ENCODE peak calls at places on chromosomes 13 and 19, in seven cellular contexts. Q is stimulated activated CD8-positive, alpha-beta memory T cell treated with anti-CD3 and anti-CD28 coated beads, Interleukin-7, amount 100 ng/mL, for 1 hour; S is SK-N-DZ; E is activated CD8-positive, alpha-beta memory T cell treated with anti-CD3 and anti-CD28 coated beads, Interleukin-2, amount 50 U/mL, for 4 hours; G is neuronal stem cell; T is AG04449; B is activated naive CD8-positive, alpha-beta T cell treated with anti-CD3 and anti-CD28 coated beads for 36 hours. X is an unnamed sample.

GRCh38 chr19:13277104-13277809 is 127.0 kb downstream of the IER2 start:
- DNase-seq in Q (peak; percentile 17), S (peak; percentile 61), E (peak; percentile 50), G (peak; percentile 71), T (no peak), B (peak; percentile 56), X (peak; percentile 66)

GRCh38 chr19:33245948-33246728 is 20.5 kb upstream of the SLC7A10 start:
- DNase-seq in Q (no peak), S (no peak), E (no peak), G (no peak), T (no peak), B (no peak), X (no peak)

GRCh38 chr19:54448037-54448773 is 794 bp upstream of the LENG8 start:
- DNase-seq in Q (no peak), S (peak; percentile 29), E (peak; percentile 35), G (no peak), T (no peak), B (peak; percentile 44), X (peak; percentile 56)

GRCh38 chr19:48672994-48673393 is at the start of gene NTN5:
- DNase-seq in Q (no peak), S (no peak), E (no peak), G (no peak), T (no peak), B (no peak), X (no peak)

GRCh38 chr13:65932587-65933239 is 1297.4 kb downstream of the PCDH9 start:
- DNase-seq in Q (no peak), S (no peak), E (no peak), G (no peak), T (no peak), B (no peak), X (peak; percentile 72)

GRCh38 chr13:42218576-42218975 is 53.4 kb upstream of the AKAP11 start:
- DNase-seq in Q (no peak), S (no peak), E (no peak), G (no peak), T (no peak), B (no peak), X (peak; percentile 31)

GRCh38 chr19:28061111-28061510 is 1151.8 kb downstream of the UQCRFS1 start:
- DNase-seq in Q (no peak), S (no peak), E (no peak), G (no peak), T (no peak), B (no peak), X (no peak)

GRCh38 chr13:19587635-19588300 is 26.4 kb upstream of the TPTE2 start:
- DNase-seq in Q (no peak), S (peak; percentile 66), E (no peak), G (no peak), T (peak; percentile 16), B (peak; percentile 17), X (peak; percentile 36)

GRCh38 chr13:114282143-114282685 is 813 bp downstream of the UPF3A start:
- DNase-seq in Q (no peak), S (no peak), E (peak; percentile 66), G (peak; percentile 69), T (no peak), B (peak; percentile 48), X (peak; percentile 60)

GRCh38 chr13:59247166-59247565 is 916.6 kb downstream of the DIAPH3 start:
- DNase-seq in Q (no peak), S (no peak), E (no peak), G (no peak), T (no peak), B (no peak), X (no peak)

GRCh38 chr19:52197964-52198363 is 8.1 kb downstream of the PPP2R1A start:
- DNase-seq in Q (no peak), S (no peak), E (no peak), G (no peak), T (no peak), B (no peak), X (no peak)

GRCh38 chr19:6533000-6533328 is 2.1 kb downstream of the TNFSF9 start:
- DNase-seq in Q (no peak), S (no peak), E (no peak), G (no peak), T (no peak), B (no peak), X (no peak)

GRCh38 chr19:6769006-6769637 is 1.9 kb upstream of the SH2D3A start:
- DNase-seq in Q (no peak), S (no peak), E (no peak), G (no peak), T (no peak), B (no peak), X (no peak)

GRCh38 chr19:35729021-35729420 is 11.2 kb downstream of the KMT2B start:
- DNase-seq in Q (no peak), S (no peak), E (no peak), G (no peak), T (no peak), B (no peak), X (no peak)

GRCh38 chr13:48299591-48299990 is 4.0 kb upstream of the RB1 start:
- DNase-seq in Q (no peak), S (no peak), E (no peak), G (no peak), T (no peak), B (no peak), X (no peak)

GRCh38 chr13:98563071-98563470 is 13.8 kb downstream of the STK24 start:
- DNase-seq in Q (no peak), S (no peak), E (no peak), G (no peak), T (no peak), B (no peak), X (no peak)

GRCh38 chr19:55579766-55580621 is 654 bp downstream of the ZNF579 start:
- DNase-seq in Q (no peak), S (no peak), E (no peak), G (no peak), T (no peak), B (no peak), X (no peak)

GRCh38 chr13:92781965-92782364 is 444.6 kb upstream of the GPC6 start:
- DNase-seq in Q (no peak), S (no peak), E (no peak), G (no peak), T (no peak), B (no peak), X (no peak)

GRCh38 chr19:55373993-55374757 is 2.5 kb upstream of the TMEM190 start:
- DNase-seq in Q (no peak), S (no peak), E (no peak), G (no peak), T (no peak), B (no peak), X (no peak)

GRCh38 chr19:39969266-39969665 is 1.7 kb upstream of the PSMC4 start:
- DNase-seq in Q (no peak), S (no peak), E (no peak), G (no peak), T (no peak), B (no peak), X (peak; percentile 68)

GRCh38 chr19:2308114-2308556 is at the start of gene LINGO3:
- DNase-seq in Q (no peak), S (no peak), E (no peak), G (no peak), T (no peak), B (peak; percentile 26), X (no peak)

GRCh38 chr19:16668176-16668575 is 7.2 kb downstream of the TMEM38A start:
- DNase-seq in Q (no peak), S (no peak), E (no peak), G (no peak), T (no peak), B (no peak), X (no peak)

GRCh38 chr13:102913924-102914628 is 68.2 kb downstream of the ERCC5 start:
- DNase-seq in Q (no peak), S (no peak), E (no peak), G (no peak), T (no peak), B (no peak), X (peak; percentile 87)

GRCh38 chr19:38632476-38633213 is 13.7 kb downstream of the EIF3K start:
- DNase-seq in Q (no peak), S (no peak), E (no peak), G (no peak), T (no peak), B (no peak), X (no peak)

GRCh38 chr19:13240312-13241022 is 90.3 kb downstream of the IER2 start:
- DNase-seq in Q (no peak), S (no peak), E (no peak), G (no peak), T (no peak), B (no peak), X (no peak)

GRCh38 chr13:64505511-64505910 is 2724.6 kb downstream of the PCDH9 start:
- DNase-seq in Q (no peak), S (no peak), E (no peak), G (no peak), T (no peak), B (no peak), X (peak; percentile 75)

GRCh38 chr13:52850396-52851152 is 2.1 kb upstream of the PCDH8 start:
- DNase-seq in Q (no peak), S (peak; percentile 46), E (no peak), G (peak; percentile 87), T (no peak), B (peak; percentile 58), X (peak; percentile 21)

GRCh38 chr13:32824671-32825070 is 191.6 kb upstream of the KL start:
- DNase-seq in Q (no peak), S (no peak), E (no peak), G (peak; percentile 15), T (peak; percentile 66), B (no peak), X (peak; percentile 80)